ENCODE peak calls at places on chromosomes 12 and 14, in six cellular contexts. One of them, this sample, is unnamed.

GRCh38 chr12:57983150-57983857 is 41.9 kb downstream of the ATP23 start:
- DNase-seq in HTR-8/SVneo: no peak
- DNase-seq in RCC 7860: no peak
- DNase-seq in NCI-H2227 treated with DMSO at 0.1 percent for 48 hours: no peak
- DNase-seq in stimulated activated effector memory CD8-positive, alpha-beta T cell treated with anti-CD3 and anti-CD28 coated beads, Interleukin-12 subunit alpha, Interleukin-12 subunit beta, amount 100 ng/mL, for 72 hours: no peak
- DNase-seq in LHCN-M2: peak
- DNase-seq in this sample: peak

GRCh38 chr14:51716610-51717009 is 64.9 kb downstream of the FRMD6 start:
- DNase-seq in stimulated activated effector memory CD8-positive, alpha-beta T cell treated with anti-CD3 and anti-CD28 coated beads, Interleukin-12 subunit alpha, Interleukin-12 subunit beta, amount 100 ng/mL, for 72 hours: no peak
- DNase-seq in HTR-8/SVneo: peak
- DNase-seq in RCC 7860: no peak
- DNase-seq in NCI-H2227 treated with DMSO at 0.1 percent for 48 hours: no peak
- DNase-seq in LHCN-M2: peak
- DNase-seq in this sample: peak

GRCh38 chr12:89345830-89346740 is 6.2 kb downstream of the DUSP6 start:
- DNase-seq in NCI-H2227 treated with DMSO at 0.1 percent for 48 hours: peak
- DNase-seq in RCC 7860: no peak
- DNase-seq in stimulated activated effector memory CD8-positive, alpha-beta T cell treated with anti-CD3 and anti-CD28 coated beads, Interleukin-12 subunit alpha, Interleukin-12 subunit beta, amount 100 ng/mL, for 72 hours: peak
- DNase-seq in LHCN-M2: peak
- DNase-seq in HTR-8/SVneo: no peak
- DNase-seq in this sample: peak

GRCh38 chr14:61642246-61642982 is 52.9 kb upstream of the HIF1A start:
- DNase-seq in NCI-H2227 treated with DMSO at 0.1 percent for 48 hours: no peak
- DNase-seq in stimulated activated effector memory CD8-positive, alpha-beta T cell treated with anti-CD3 and anti-CD28 coated beads, Interleukin-12 subunit alpha, Interleukin-12 subunit beta, amount 100 ng/mL, for 72 hours: no peak
- DNase-seq in RCC 7860: peak
- DNase-seq in LHCN-M2: peak
- DNase-seq in HTR-8/SVneo: no peak
- DNase-seq in this sample: no peak

GRCh38 chr12:60172266-60172665 is 576.4 kb downstream of the SLC16A7 start:
- DNase-seq in stimulated activated effector memory CD8-positive, alpha-beta T cell treated with anti-CD3 and anti-CD28 coated beads, Interleukin-12 subunit alpha, Interleukin-12 subunit beta, amount 100 ng/mL, for 72 hours: no peak
- DNase-seq in NCI-H2227 treated with DMSO at 0.1 percent for 48 hours: no peak
- DNase-seq in RCC 7860: no peak
- DNase-seq in LHCN-M2: no peak
- DNase-seq in HTR-8/SVneo: no peak
- DNase-seq in this sample: peak

GRCh38 chr14:23402296-23403138 is 5.6 kb downstream of the MYH6 start:
- DNase-seq in LHCN-M2: no peak
- DNase-seq in stimulated activated effector memory CD8-positive, alpha-beta T cell treated with anti-CD3 and anti-CD28 coated beads, Interleukin-12 subunit alpha, Interleukin-12 subunit beta, amount 100 ng/mL, for 72 hours: no peak
- DNase-seq in NCI-H2227 treated with DMSO at 0.1 percent for 48 hours: no peak
- DNase-seq in RCC 7860: no peak
- DNase-seq in HTR-8/SVneo: no peak
- DNase-seq in this sample: no peak

GRCh38 chr12:104677441-104678089 is 220.8 kb downstream of the CHST11 start:
- DNase-seq in LHCN-M2: no peak
- DNase-seq in RCC 7860: no peak
- DNase-seq in stimulated activated effector memory CD8-positive, alpha-beta T cell treated with anti-CD3 and anti-CD28 coated beads, Interleukin-12 subunit alpha, Interleukin-12 subunit beta, amount 100 ng/mL, for 72 hours: no peak
- DNase-seq in NCI-H2227 treated with DMSO at 0.1 percent for 48 hours: no peak
- DNase-seq in HTR-8/SVneo: no peak
- DNase-seq in this sample: no peak

GRCh38 chr12:65606008-65606766 is 218.1 kb upstream of the HMGA2 start:
- DNase-seq in NCI-H2227 treated with DMSO at 0.1 percent for 48 hours: no peak
- DNase-seq in RCC 7860: no peak
- DNase-seq in LHCN-M2: no peak
- DNase-seq in stimulated activated effector memory CD8-positive, alpha-beta T cell treated with anti-CD3 and anti-CD28 coated beads, Interleukin-12 subunit alpha, Interleukin-12 subunit beta, amount 100 ng/mL, for 72 hours: no peak
- DNase-seq in HTR-8/SVneo: no peak
- DNase-seq in this sample: no peak

GRCh38 chr12:75954076-75954475 is 77.5 kb downstream of the PHLDA1 start:
- DNase-seq in NCI-H2227 treated with DMSO at 0.1 percent for 48 hours: no peak
- DNase-seq in RCC 7860: peak
- DNase-seq in LHCN-M2: peak
- DNase-seq in stimulated activated effector memory CD8-positive, alpha-beta T cell treated with anti-CD3 and anti-CD28 coated beads, Interleukin-12 subunit alpha, Interleukin-12 subunit beta, amount 100 ng/mL, for 72 hours: no peak
- DNase-seq in HTR-8/SVneo: peak
- DNase-seq in this sample: peak

GRCh38 chr12:131204416-131205311 is 251.0 kb downstream of the ADGRD1 start:
- DNase-seq in RCC 7860: no peak
- DNase-seq in stimulated activated effector memory CD8-positive, alpha-beta T cell treated with anti-CD3 and anti-CD28 coated beads, Interleukin-12 subunit alpha, Interleukin-12 subunit beta, amount 100 ng/mL, for 72 hours: no peak
- DNase-seq in LHCN-M2: no peak
- DNase-seq in HTR-8/SVneo: no peak
- DNase-seq in NCI-H2227 treated with DMSO at 0.1 percent for 48 hours: no peak
- DNase-seq in this sample: no peak

GRCh38 chr14:31692376-31692781 is 131.2 kb downstream of the NUBPL start:
- DNase-seq in HTR-8/SVneo: no peak
- DNase-seq in RCC 7860: no peak
- DNase-seq in stimulated activated effector memory CD8-positive, alpha-beta T cell treated with anti-CD3 and anti-CD28 coated beads, Interleukin-12 subunit alpha, Interleukin-12 subunit beta, amount 100 ng/mL, for 72 hours: no peak
- DNase-seq in NCI-H2227 treated with DMSO at 0.1 percent for 48 hours: peak
- DNase-seq in LHCN-M2: peak
- DNase-seq in this sample: no peak

GRCh38 chr14:91889477-91890211 is 22.3 kb upstream of the TC2N start:
- DNase-seq in RCC 7860: no peak
- DNase-seq in LHCN-M2: no peak
- DNase-seq in HTR-8/SVneo: no peak
- DNase-seq in NCI-H2227 treated with DMSO at 0.1 percent for 48 hours: no peak
- DNase-seq in stimulated activated effector memory CD8-positive, alpha-beta T cell treated with anti-CD3 and anti-CD28 coated beads, Interleukin-12 subunit alpha, Interleukin-12 subunit beta, amount 100 ng/mL, for 72 hours: no peak
- DNase-seq in this sample: no peak

GRCh38 chr12:75632452-75632851 is 121.0 kb upstream of the KRR1 start:
- DNase-seq in stimulated activated effector memory CD8-positive, alpha-beta T cell treated with anti-CD3 and anti-CD28 coated beads, Interleukin-12 subunit alpha, Interleukin-12 subunit beta, amount 100 ng/mL, for 72 hours: no peak
- DNase-seq in LHCN-M2: peak
- DNase-seq in NCI-H2227 treated with DMSO at 0.1 percent for 48 hours: no peak
- DNase-seq in HTR-8/SVneo: no peak
- DNase-seq in RCC 7860: no peak
- DNase-seq in this sample: no peak

GRCh38 chr12:121536929-121537813 is 43.7 kb downstream of the KDM2B start:
- DNase-seq in LHCN-M2: peak
- DNase-seq in NCI-H2227 treated with DMSO at 0.1 percent for 48 hours: peak
- DNase-seq in stimulated activated effector memory CD8-positive, alpha-beta T cell treated with anti-CD3 and anti-CD28 coated beads, Interleukin-12 subunit alpha, Interleukin-12 subunit beta, amount 100 ng/mL, for 72 hours: peak
- DNase-seq in RCC 7860: peak
- DNase-seq in HTR-8/SVneo: peak
- DNase-seq in this sample: peak

GRCh38 chr12:91483471-91483985 is 300.9 kb upstream of the DCN start:
- DNase-seq in stimulated activated effector memory CD8-positive, alpha-beta T cell treated with anti-CD3 and anti-CD28 coated beads, Interleukin-12 subunit alpha, Interleukin-12 subunit beta, amount 100 ng/mL, for 72 hours: no peak
- DNase-seq in LHCN-M2: peak
- DNase-seq in HTR-8/SVneo: no peak
- DNase-seq in RCC 7860: peak
- DNase-seq in NCI-H2227 treated with DMSO at 0.1 percent for 48 hours: no peak
- DNase-seq in this sample: no peak

GRCh38 chr14:57352771-57353170 is 37.6 kb upstream of the NAA30 start:
- DNase-seq in LHCN-M2: no peak
- DNase-seq in RCC 7860: no peak
- DNase-seq in NCI-H2227 treated with DMSO at 0.1 percent for 48 hours: no peak
- DNase-seq in HTR-8/SVneo: no peak
- DNase-seq in stimulated activated effector memory CD8-positive, alpha-beta T cell treated with anti-CD3 and anti-CD28 coated beads, Interleukin-12 subunit alpha, Interleukin-12 subunit beta, amount 100 ng/mL, for 72 hours: no peak
- DNase-seq in this sample: no peak

GRCh38 chr12:29944269-29945000 is 160.7 kb upstream of the TMTC1 start:
- DNase-seq in HTR-8/SVneo: no peak
- DNase-seq in NCI-H2227 treated with DMSO at 0.1 percent for 48 hours: no peak
- DNase-seq in stimulated activated effector memory CD8-positive, alpha-beta T cell treated with anti-CD3 and anti-CD28 coated beads, Interleukin-12 subunit alpha, Interleukin-12 subunit beta, amount 100 ng/mL, for 72 hours: no peak
- DNase-seq in LHCN-M2: peak
- DNase-seq in RCC 7860: no peak
- DNase-seq in this sample: no peak

GRCh38 chr14:89282191-89282590 is 134.8 kb downstream of the FOXN3 start:
- DNase-seq in NCI-H2227 treated with DMSO at 0.1 percent for 48 hours: no peak
- DNase-seq in stimulated activated effector memory CD8-positive, alpha-beta T cell treated with anti-CD3 and anti-CD28 coated beads, Interleukin-12 subunit alpha, Interleukin-12 subunit beta, amount 100 ng/mL, for 72 hours: no peak
- DNase-seq in RCC 7860: no peak
- DNase-seq in LHCN-M2: no peak
- DNase-seq in HTR-8/SVneo: no peak
- DNase-seq in this sample: no peak

GRCh38 chr12:117875652-117876491 is 92.9 kb downstream of the KSR2 start:
- DNase-seq in NCI-H2227 treated with DMSO at 0.1 percent for 48 hours: peak
- DNase-seq in HTR-8/SVneo: no peak
- DNase-seq in stimulated activated effector memory CD8-positive, alpha-beta T cell treated with anti-CD3 and anti-CD28 coated beads, Interleukin-12 subunit alpha, Interleukin-12 subunit beta, amount 100 ng/mL, for 72 hours: no peak
- DNase-seq in RCC 7860: no peak
- DNase-seq in LHCN-M2: peak
- DNase-seq in this sample: no peak

GRCh38 chr14:85316701-85317100 is 213.2 kb upstream of the FLRT2 start:
- DNase-seq in HTR-8/SVneo: no peak
- DNase-seq in LHCN-M2: peak
- DNase-seq in stimulated activated effector memory CD8-positive, alpha-beta T cell treated with anti-CD3 and anti-CD28 coated beads, Interleukin-12 subunit alpha, Interleukin-12 subunit beta, amount 100 ng/mL, for 72 hours: no peak
- DNase-seq in NCI-H2227 treated with DMSO at 0.1 percent for 48 hours: no peak
- DNase-seq in RCC 7860: peak
- DNase-seq in this sample: no peak

GRCh38 chr12:8887285-8887715 is 27.0 kb upstream of the PHC1 start:
- DNase-seq in LHCN-M2: peak
- DNase-seq in RCC 7860: peak
- DNase-seq in HTR-8/SVneo: no peak
- DNase-seq in stimulated activated effector memory CD8-positive, alpha-beta T cell treated with anti-CD3 and anti-CD28 coated beads, Interleukin-12 subunit alpha, Interleukin-12 subunit beta, amount 100 ng/mL, for 72 hours: no peak
- DNase-seq in NCI-H2227 treated with DMSO at 0.1 percent for 48 hours: no peak
- DNase-seq in this sample: peak

GRCh38 chr14:83170165-83170564 is 1636.5 kb upstream of the SEL1L start:
- DNase-seq in stimulated activated effector memory CD8-positive, alpha-beta T cell treated with anti-CD3 and anti-CD28 coated beads, Interleukin-12 subunit alpha, Interleukin-12 subunit beta, amount 100 ng/mL, for 72 hours: no peak
- DNase-seq in LHCN-M2: peak
- DNase-seq in RCC 7860: no peak
- DNase-seq in HTR-8/SVneo: no peak
- DNase-seq in NCI-H2227 treated with DMSO at 0.1 percent for 48 hours: no peak
- DNase-seq in this sample: no peak

GRCh38 chr14:104206281-104206904 is 68.0 kb downstream of the KIF26A start:
- DNase-seq in RCC 7860: no peak
- DNase-seq in HTR-8/SVneo: no peak
- DNase-seq in NCI-H2227 treated with DMSO at 0.1 percent for 48 hours: peak
- DNase-seq in LHCN-M2: no peak
- DNase-seq in stimulated activated effector memory CD8-positive, alpha-beta T cell treated with anti-CD3 and anti-CD28 coated beads, Interleukin-12 subunit alpha, Interleukin-12 subunit beta, amount 100 ng/mL, for 72 hours: no peak
- DNase-seq in this sample: no peak

This sample was measured in A172.